ENCODE peak calls at places on chromosomes 2 and 18, in seven cellular contexts. B is fibroblast of the aortic adventitia, I is cardiac septum, H is NCI-H1417, W is HepG2, J is A549, T is mucosa of gallbladder. S is an unnamed sample.

GRCh38 chr2:208426414-208426813 is 19.8 kb downstream of the PTH2R start:
- DNase-seq in B (no peak), I (no peak), H (no peak), W (no peak), J (no peak), T (no peak), S (no peak)

GRCh38 chr2:63320669-63321068 is 267.6 kb downstream of the WDPCP start:
- DNase-seq in B (no peak), I (no peak), H (no peak), W (no peak), J (no peak), T (no peak), S (no peak)

GRCh38 chr2:162056796-162057399 is 17.1 kb downstream of the DPP4 start:
- DNase-seq in B (no peak), I (no peak), H (no peak), W (no peak), J (no peak), T (no peak), S (no peak)

GRCh38 chr2:9703701-9704221 is 73.0 kb upstream of the YWHAQ start:
- DNase-seq in B (peak; percentile 76), I (no peak), H (no peak), W (peak; percentile 83), J (peak; percentile 98), T (peak; percentile 18), S (peak; percentile 75)

GRCh38 chr2:186347472-186347871 is 138.6 kb upstream of the ZC3H15 start:
- DNase-seq in B (no peak), I (no peak), H (no peak), W (no peak), J (no peak), T (no peak), S (peak; percentile 24)

GRCh38 chr2:104088745-104089144 is 765.2 kb upstream of the POU3F3 start:
- DNase-seq in B (no peak), I (no peak), H (no peak), W (no peak), J (no peak), T (no peak), S (no peak)

GRCh38 chr2:171522057-171522803 is at the start of gene CYBRD1:
- DNase-seq in B (peak; percentile 93), I (peak; percentile 91), H (no peak), W (no peak), J (peak; percentile 45), T (peak; percentile 83), S (peak; percentile 59)

GRCh38 chr18:9482790-9483189 is 7.5 kb downstream of the RALBP1 start:
- DNase-seq in B (no peak), I (no peak), H (no peak), W (no peak), J (no peak), T (no peak), S (no peak)

GRCh38 chr2:237482485-237482884 is 4.6 kb upstream of the MLPH start:
- DNase-seq in B (peak; percentile 90), I (peak; percentile 84), H (peak; percentile 59), W (peak; percentile 38), J (no peak), T (peak; percentile 93), S (no peak)

GRCh38 chr2:46294185-46294836 is 2.9 kb upstream of the EPAS1 start:
- DNase-seq in B (no peak), I (no peak), H (no peak), W (no peak), J (peak; percentile 69), T (no peak), S (peak; percentile 55)

S was measured in RWPE1.